ENCODE peak calls at places on chromosomes 6 and 20, in nine cellular contexts. T is uterus, M is NCI-H1417, R is NCI-H524, J is ELR, P is H4, X is Caki2, B is epithelial cell of esophagus, I is dermis microvascular lymphatic vessel endothelial cell. C is an unnamed sample.

GRCh38 chr6:163640641-163641040 is 226.1 kb downstream of the QKI start:
- DNase-seq in T (no peak), M (no peak), R (no peak), J (no peak), P (no peak), X (no peak), B (no peak), I (no peak), C (no peak)

GRCh38 chr20:37911838-37912273 is 8.9 kb downstream of the VSTM2L start:
- DNase-seq in T (peak; percentile 81), M (peak; percentile 90), R (peak; percentile 87), J (peak; percentile 65), P (peak; percentile 48), X (no peak), B (peak; percentile 45), I (no peak), C (peak; percentile 21)

GRCh38 chr6:37130704-37131103 is 39.2 kb upstream of the PIM1 start:
- DNase-seq in T (peak; percentile 29), M (no peak), R (no peak), J (peak; percentile 55), P (peak; percentile 38), X (no peak), B (peak; percentile 83), I (no peak), C (no peak)

GRCh38 chr20:24915440-24915839 is 33.6 kb upstream of the CST7 start:
- DNase-seq in T (no peak), M (no peak), R (no peak), J (no peak), P (no peak), X (no peak), B (no peak), I (no peak), C (no peak)

GRCh38 chr6:83847179-83847578 is 6.0 kb upstream of the RIPPLY2 start:
- DNase-seq in T (no peak), M (no peak), R (no peak), J (no peak), P (no peak), X (no peak), B (peak; percentile 71), I (no peak), C (no peak)

GRCh38 chr6:38453302-38453701 is 186.4 kb downstream of the BTBD9 start:
- DNase-seq in T (no peak), M (no peak), R (no peak), J (no peak), P (no peak), X (no peak), B (no peak), I (no peak), C (no peak)

GRCh38 chr20:36344517-36345132 is 38.5 kb downstream of the DLGAP4 start:
- DNase-seq in T (peak; percentile 21), M (no peak), R (no peak), J (peak; percentile 73), P (no peak), X (peak; percentile 40), B (peak; percentile 72), I (peak; percentile 69), C (peak; percentile 44)

GRCh38 chr6:72622094-72622540 is 253 bp downstream of the KCNQ5 start:
- DNase-seq in T (no peak), M (peak; percentile 75), R (peak; percentile 84), J (peak; percentile 78), P (peak; percentile 25), X (peak; percentile 69), B (peak; percentile 39), I (peak; percentile 5), C (no peak)

GRCh38 chr6:16471222-16471784 is 232.9 kb downstream of the GMPR start:
- DNase-seq in T (no peak), M (no peak), R (peak; percentile 85), J (no peak), P (no peak), X (no peak), B (no peak), I (no peak), C (no peak)

GRCh38 chr6:158803733-158804143 is 15.4 kb downstream of the EZR start:
- DNase-seq in T (no peak), M (peak; percentile 64), R (peak; percentile 37), J (peak; percentile 50), P (peak; percentile 28), X (no peak), B (peak; percentile 63), I (peak; percentile 64), C (no peak)

GRCh38 chr20:6636209-6637159 is 131.0 kb upstream of the BMP2 start:
- DNase-seq in T (no peak), M (peak; percentile 72), R (peak; percentile 70), J (peak; percentile 15), P (peak; percentile 60), X (peak; percentile 52), B (peak; percentile 81), I (peak; percentile 79), C (peak; percentile 58)

GRCh38 chr6:5584072-5584471 is 322.8 kb downstream of the FARS2 start:
- DNase-seq in T (no peak), M (no peak), R (no peak), J (peak; percentile 3), P (no peak), X (no peak), B (no peak), I (no peak), C (no peak)

GRCh38 chr6:1872649-1873131 is 263.0 kb downstream of the FOXC1 start:
- DNase-seq in T (no peak), M (peak; percentile 92), R (peak; percentile 99), J (peak; percentile 49), P (peak; percentile 74), X (no peak), B (peak; percentile 29), I (peak; percentile 43), C (peak; percentile 76)

GRCh38 chr20:21435576-21435975 is 38.2 kb upstream of the NKX2-4 start:
- DNase-seq in T (no peak), M (peak; percentile 13), R (no peak), J (peak; percentile 13), P (no peak), X (no peak), B (no peak), I (no peak), C (peak; percentile 33)

GRCh38 chr6:26158581-26159416 is 71.6 kb downstream of the HFE start:
- DNase-seq in T (peak; percentile 40), M (peak; percentile 81), R (peak; percentile 46), J (peak; percentile 68), P (peak; percentile 35), X (no peak), B (peak; percentile 64), I (peak; percentile 61), C (peak; percentile 50)

GRCh38 chr20:39110819-39111136 is 148.6 kb downstream of the DHX35 start:
- DNase-seq in T (no peak), M (no peak), R (no peak), J (no peak), P (no peak), X (no peak), B (no peak), I (no peak), C (no peak)

GRCh38 chr6:15509335-15509933 is 153.4 kb downstream of the DTNBP1 start:
- DNase-seq in T (no peak), M (no peak), R (no peak), J (peak; percentile 30), P (no peak), X (no peak), B (no peak), I (no peak), C (no peak)

GRCh38 chr20:20820780-20821495 is 108.5 kb upstream of the RALGAPA2 start:
- DNase-seq in T (no peak), M (peak; percentile 66), R (no peak), J (peak; percentile 27), P (no peak), X (no peak), B (no peak), I (no peak), C (no peak)